ENCODE peak calls at places on chromosome 11, in six cellular contexts. F is WTC11, Z is omental fat pad, I is endothelial cell, L is upper lobe of right lung, O is A673. R is an unnamed sample.

GRCh38 chr11:69373251-69373635 is 79.3 kb downstream of the MYEOV start:
- DNase-seq in F (no peak), Z (peak; percentile 16), I (no peak), L (no peak), O (no peak), R (no peak)

GRCh38 chr11:36313750-36314500 is 17.8 kb downstream of the PRR5L start:
- DNase-seq in F (no peak), Z (no peak), I (no peak), L (no peak), O (no peak), R (no peak)

GRCh38 chr11:83054001-83054400 is 17.7 kb downstream of the RAB30 start:
- DNase-seq in F (no peak), Z (no peak), I (no peak), L (no peak), O (no peak), R (no peak)

GRCh38 chr11:128465531-128465930 is 121.8 kb downstream of the ETS1 start:
- DNase-seq in F (no peak), Z (no peak), I (no peak), L (no peak), O (no peak), R (no peak)

GRCh38 chr11:56624661-56625110 is 10.0 kb upstream of the OR5M1 start:
- DNase-seq in F (no peak), Z (no peak), I (peak; percentile 24), L (no peak), O (peak; percentile 84), R (no peak)

GRCh38 chr11:102110761-102111010 is 439 bp downstream of the YAP1 start:
- DNase-seq in F (no peak), Z (no peak), I (no peak), L (no peak), O (no peak), R (no peak)

GRCh38 chr11:112097734-112098528 is 11.3 kb downstream of the SDHD start:
- DNase-seq in F (no peak), Z (no peak), I (no peak), L (no peak), O (no peak), R (no peak)

GRCh38 chr11:128026596-128026995 is 560.8 kb downstream of the ETS1 start:
- DNase-seq in F (no peak), Z (no peak), I (no peak), L (no peak), O (no peak), R (no peak)

GRCh38 chr11:12531020-12531419 is 143.2 kb upstream of the TEAD1 start:
- DNase-seq in F (no peak), Z (no peak), I (no peak), L (no peak), O (no peak), R (no peak)

GRCh38 chr11:3920148-3920852 is 64.8 kb downstream of the STIM1 start:
- DNase-seq in F (no peak), Z (no peak), I (no peak), L (no peak), O (peak; percentile 18), R (no peak)

GRCh38 chr11:126637800-126638175 is 282.3 kb downstream of the ST3GAL4 start:
- DNase-seq in F (no peak), Z (no peak), I (no peak), L (no peak), O (peak; percentile 64), R (no peak)

GRCh38 chr11:77080643-77081210 is 14.0 kb downstream of the CAPN5 start:
- DNase-seq in F (no peak), Z (peak; percentile 17), I (no peak), L (no peak), O (no peak), R (no peak)

GRCh38 chr11:2446590-2447252 is 1.9 kb downstream of the KCNQ1 start:
- DNase-seq in F (no peak), Z (no peak), I (no peak), L (peak; percentile 76), O (no peak), R (no peak)

GRCh38 chr11:107496011-107496410 is 38.4 kb upstream of the CWF19L2 start:
- DNase-seq in F (no peak), Z (no peak), I (no peak), L (no peak), O (peak; percentile 81), R (no peak)

GRCh38 chr11:130050272-130050671 is 19.4 kb upstream of the APLP2 start:
- DNase-seq in F (no peak), Z (no peak), I (no peak), L (no peak), O (no peak), R (no peak)

GRCh38 chr11:94968334-94968958 is 4.9 kb downstream of the CWC15 start:
- DNase-seq in F (no peak), Z (no peak), I (no peak), L (no peak), O (peak; percentile 51), R (no peak)

GRCh38 chr11:112882494-112883381 is 78.5 kb upstream of the NCAM1 start:
- DNase-seq in F (no peak), Z (no peak), I (no peak), L (no peak), O (no peak), R (no peak)

GRCh38 chr11:84558085-84558905 is 1068.8 kb downstream of the DLG2 start:
- DNase-seq in F (peak; percentile 33), Z (no peak), I (peak; percentile 26), L (no peak), O (peak; percentile 68), R (peak; percentile 19)

GRCh38 chr11:2460540-2461252 is 15.9 kb downstream of the KCNQ1 start:
- DNase-seq in F (no peak), Z (no peak), I (no peak), L (peak; percentile 60), O (no peak), R (no peak)

GRCh38 chr11:120912504-120912903 is 111.4 kb upstream of the TBCEL start:
- DNase-seq in F (no peak), Z (no peak), I (no peak), L (no peak), O (peak; percentile 41), R (peak; percentile 53)

GRCh38 chr11:32143378-32143777 is 52.5 kb downstream of the RCN1 start:
- DNase-seq in F (no peak), Z (no peak), I (no peak), L (no peak), O (no peak), R (no peak)

DNA sequence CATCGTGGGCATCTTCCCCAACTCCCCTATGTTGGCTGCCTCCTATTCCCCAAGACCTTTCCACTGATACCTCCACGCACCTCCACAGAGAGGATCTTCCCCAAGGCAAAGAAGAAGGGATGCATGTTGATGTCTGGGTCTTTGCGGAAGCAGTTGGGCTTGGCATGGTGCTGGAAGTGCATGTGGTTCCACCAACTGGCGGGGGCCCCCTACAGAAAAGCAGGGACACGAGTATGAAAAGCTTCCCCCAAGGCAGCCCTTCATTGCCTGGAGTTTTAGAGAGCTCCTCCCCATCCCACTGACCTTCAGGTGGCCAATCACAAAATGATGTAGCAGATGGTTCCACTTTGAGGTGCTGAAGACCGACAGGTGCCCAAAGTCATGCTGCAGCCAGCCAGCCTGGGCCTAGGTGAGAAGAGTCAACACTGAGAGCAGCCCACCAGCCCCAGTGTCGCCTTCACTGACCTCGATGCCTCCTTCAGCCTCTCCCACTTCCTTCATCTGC is 6.1 kb downstream of the FADS1 start:
- DNase-seq in F (no peak), Z (no peak), I (no peak), L (no peak), O (no peak), R (no peak)
- TF ChIP-seq CTCF in F (no peak), Z (no peak), I (no peak), L (no peak), O (no peak), R (no peak)

DNA sequence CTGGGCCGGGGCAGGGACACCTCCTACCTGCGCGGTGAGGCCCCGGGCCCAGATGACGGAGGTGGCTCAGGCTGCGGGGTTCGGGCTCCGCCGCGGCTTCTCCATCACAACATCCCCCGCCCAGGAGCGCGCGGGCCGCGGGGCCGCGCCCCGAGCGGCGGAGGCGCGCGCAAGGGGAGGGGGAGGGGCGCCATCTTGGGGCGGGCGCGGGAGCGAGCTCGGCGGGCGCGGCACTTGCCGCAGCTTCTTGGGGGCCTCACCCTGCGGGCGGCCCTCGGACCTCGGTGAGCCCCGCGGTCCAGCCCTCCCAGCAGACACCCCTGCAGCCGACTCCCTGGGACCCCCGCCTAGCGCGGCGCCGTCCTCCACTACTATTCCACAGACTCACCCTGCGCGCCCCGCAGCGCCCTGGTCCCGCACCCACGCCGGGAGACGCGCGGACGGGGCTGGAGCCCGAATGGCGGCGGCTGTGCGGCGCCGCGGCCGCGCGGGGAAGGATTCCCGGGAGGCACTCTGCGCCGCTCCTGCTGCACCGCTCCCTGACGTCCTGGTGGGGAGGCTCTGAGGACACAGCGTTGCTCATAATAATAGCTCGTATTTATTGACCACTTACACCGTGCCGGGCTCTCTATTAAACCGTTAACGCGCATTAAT is at the start of gene APBB1:
- DNase-seq in F (peak; percentile 68), Z (no peak), I (peak; percentile 58), L (peak; percentile 86), O (peak; percentile 76), R (peak; percentile 76)
- TF ChIP-seq CTCF in F (no peak), Z (no peak), I (no peak), L (peak; percentile 25), O (no peak), R (no peak)

DNA sequence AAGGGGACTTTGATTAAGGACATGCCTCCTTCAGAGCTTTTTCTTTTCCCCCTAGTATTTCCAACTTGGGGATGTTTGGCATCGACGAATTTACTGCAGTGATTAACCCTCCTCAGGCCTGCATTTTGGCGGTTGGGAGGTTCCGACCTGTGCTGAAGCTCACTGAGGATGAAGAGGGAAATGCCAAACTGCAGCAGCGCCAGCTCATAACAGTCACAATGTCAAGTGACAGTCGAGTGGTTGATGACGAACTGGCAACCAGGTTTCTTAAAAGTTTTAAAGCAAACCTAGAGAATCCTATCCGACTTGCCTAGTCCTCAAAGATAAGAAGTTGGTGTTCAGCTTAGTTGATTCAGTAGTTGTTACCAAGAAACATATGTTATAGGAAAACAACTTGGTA is 78.4 kb downstream of the PDHX start:
- DNase-seq in F (no peak), Z (no peak), I (no peak), L (no peak), O (no peak), R (no peak)
- TF ChIP-seq CTCF in F (no peak), Z (no peak), I (no peak), L (no peak), O (no peak), R (no peak)

GRCh38 chr11:110059706-110060430 is 33.3 kb upstream of the ZC3H12C start:
- DNase-seq in F (no peak), Z (no peak), I (no peak), L (no peak), O (no peak), R (no peak)
- TF ChIP-seq CTCF in F (no peak), Z (no peak), I (no peak), L (no peak), O (no peak), R (no peak)

R was measured in GM10248.